ENCODE peak calls at places on chromosome 21, in eight cellular contexts. A, L, K, N, P, V, Z and Q are unnamed samples.

GRCh38 chr21:45532826-45533730 is 9.2 kb downstream of the SLC19A1 start:
- DNase-seq in Z (no peak), L (peak), A (no peak), K (no peak), V (no peak), N (no peak), P (no peak), Q (no peak)

GRCh38 chr21:32360401-32360981 is 32.3 kb downstream of the URB1 start:
- DNase-seq in Z (no peak), N (no peak), L (no peak), P (no peak), A (no peak), V (no peak), K (no peak), Q (no peak)

GRCh38 chr21:46667735-46668380 is 32.4 kb downstream of the PRMT2 start:
- DNase-seq in A (no peak), N (no peak), P (peak), L (no peak), V (peak), K (peak), Z (no peak), Q (peak)

GRCh38 chr21:34844924-34845238 is 176.1 kb downstream of the CLIC6 start:
- DNase-seq in Z (no peak), V (no peak), P (no peak), K (no peak), L (no peak), A (no peak), N (no peak), Q (no peak)

GRCh38 chr21:46040707-46041106 is 57.2 kb upstream of the COL6A2 start:
- DNase-seq in N (no peak), P (no peak), Z (no peak), A (no peak), L (no peak), V (no peak), K (no peak), Q (no peak)

GRCh38 chr21:37266515-37267221 is 466 bp downstream of the VPS26C start:
- DNase-seq in K (peak), V (no peak), N (peak), L (peak), P (no peak), A (peak), Z (no peak), Q (no peak)

GRCh38 chr21:28704746-28705145 is 287.9 kb downstream of the LTN1 start:
- DNase-seq in L (no peak), N (no peak), V (no peak), Z (no peak), A (peak), K (peak), P (no peak), Q (no peak)

GRCh38 chr21:42367379-42368165 is 1.2 kb upstream of the TFF1 start:
- DNase-seq in L (no peak), Z (no peak), V (no peak), P (no peak), K (no peak), N (no peak), A (no peak), Q (no peak)

GRCh38 chr21:28419811-28420210 is 572.9 kb downstream of the LTN1 start:
- DNase-seq in K (peak), L (no peak), N (no peak), A (no peak), P (no peak), Z (no peak), V (no peak), Q (no peak)

GRCh38 chr21:45138199-45139002 is 64.0 kb downstream of the ADARB1 start:
- DNase-seq in Z (no peak), P (peak), A (no peak), L (peak), V (peak), N (peak), K (peak), Q (peak)

GRCh38 chr21:44800971-44801467 is 601 bp downstream of the UBE2G2 start:
- DNase-seq in N (no peak), L (no peak), K (peak), Z (no peak), P (peak), A (no peak), V (peak), Q (no peak)

GRCh38 chr21:34702341-34702807 is 33.6 kb downstream of the CLIC6 start:
- DNase-seq in N (no peak), A (peak), L (peak), V (peak), K (peak), P (no peak), Z (peak), Q (no peak)

GRCh38 chr21:29299046-29299905 is 554 bp downstream of the BACH1 start:
- DNase-seq in A (peak), N (peak), L (peak), K (peak), Z (no peak), P (peak), V (peak), Q (peak)

GRCh38 chr21:38914531-38915385 is 109.0 kb downstream of the ETS2 start:
- DNase-seq in A (no peak), P (peak), V (no peak), K (peak), Z (no peak), N (no peak), L (no peak), Q (no peak)